ENCODE peak calls at places on chromosomes 5 and 9, in eight cellular contexts. Y is H9, G is thyroid gland, D is AG04450, V is MV-4-11, N is heart left ventricle, Q is GM23248, W is uterus. U is an unnamed sample.

GRCh38 chr5:115179959-115180709 is 10.4 kb upstream of the TRIM36 start:
- DNase-seq in Y (peak; percentile 77), G (peak; percentile 10), D (no peak), V (no peak), N (no peak), Q (peak; percentile 47), W (no peak), U (peak; percentile 49)

GRCh38 chr5:177311361-177311722 is 356 bp downstream of the MXD3 start:
- DNase-seq in Y (peak; percentile 51), G (peak; percentile 30), D (no peak), V (no peak), N (peak; percentile 38), Q (peak; percentile 59), W (no peak), U (no peak)

GRCh38 chr5:43367909-43368648 is 44.1 kb downstream of the CCL28 start:
- DNase-seq in Y (no peak), G (no peak), D (no peak), V (peak; percentile 75), N (no peak), Q (peak; percentile 47), W (no peak), U (no peak)

GRCh38 chr5:80712914-80713313 is 58.1 kb upstream of the DHFR start:
- DNase-seq in Y (no peak), G (no peak), D (no peak), V (no peak), N (no peak), Q (no peak), W (no peak), U (no peak)

GRCh38 chr5:32542216-32543059 is 42.9 kb upstream of the SUB1 start:
- DNase-seq in Y (no peak), G (no peak), D (no peak), V (peak; percentile 98), N (no peak), Q (peak; percentile 44), W (no peak), U (no peak)

GRCh38 chr9:97237311-97237786 is 70.1 kb upstream of the CCDC180 start:
- DNase-seq in Y (peak; percentile 37), G (no peak), D (no peak), V (no peak), N (no peak), Q (no peak), W (no peak), U (no peak)

GRCh38 chr5:59923465-59923864 is 29.9 kb upstream of the PDE4D start:
- DNase-seq in Y (no peak), G (no peak), D (no peak), V (no peak), N (no peak), Q (peak; percentile 32), W (no peak), U (no peak)

GRCh38 chr5:33102551-33102950 is 338.2 kb upstream of the TARS1 start:
- DNase-seq in Y (no peak), G (no peak), D (no peak), V (no peak), N (no peak), Q (no peak), W (no peak), U (no peak)

GRCh38 chr5:126354857-126355731 is 68.1 kb upstream of the GRAMD2B start:
- DNase-seq in Y (no peak), G (no peak), D (no peak), V (peak; percentile 28), N (no peak), Q (no peak), W (no peak), U (no peak)

GRCh38 chr5:175856408-175856807 is 15.0 kb upstream of the CPLX2 start:
- DNase-seq in Y (no peak), G (no peak), D (no peak), V (no peak), N (no peak), Q (no peak), W (no peak), U (no peak)